ENCODE peak calls at places on chromosomes 2 and 18, in four cellular contexts. One of them, this sample, is unnamed.

GRCh38 chr2:19648583-19648982 is 253.2 kb downstream of the TTC32 start:
- DNase-seq in HepG2: no peak
- DNase-seq in WTC11: no peak
- DNase-seq in K562: no peak
- DNase-seq in this sample: no peak

GRCh38 chr2:206435738-206436137 is 7.6 kb upstream of the ADAM23 start:
- DNase-seq in WTC11: no peak
- DNase-seq in K562: no peak
- DNase-seq in HepG2: peak
- DNase-seq in this sample: peak

GRCh38 chr2:173149491-173149890 is 73.8 kb downstream of the MAP3K20 start:
- DNase-seq in WTC11: no peak
- DNase-seq in HepG2: no peak
- DNase-seq in K562: no peak
- DNase-seq in this sample: no peak

GRCh38 chr2:136358576-136358975 is 240.6 kb upstream of the CXCR4 start:
- DNase-seq in WTC11: no peak
- DNase-seq in K562: no peak
- DNase-seq in HepG2: no peak
- DNase-seq in this sample: no peak

GRCh38 chr2:30265441-30266015 is 34.2 kb downstream of the LBH start:
- DNase-seq in WTC11: no peak
- DNase-seq in K562: no peak
- DNase-seq in HepG2: no peak
- DNase-seq in this sample: no peak

GRCh38 chr2:38436227-38436664 is 59.2 kb upstream of the ATL2 start:
- DNase-seq in K562: no peak
- DNase-seq in HepG2: peak
- DNase-seq in WTC11: no peak
- DNase-seq in this sample: peak

GRCh38 chr2:176784633-176785193 is 427.9 kb upstream of the HNRNPA3 start:
- DNase-seq in WTC11: no peak
- DNase-seq in K562: no peak
- DNase-seq in HepG2: no peak
- DNase-seq in this sample: no peak

GRCh38 chr2:1701556-1702185 is 42.6 kb downstream of the PXDN start:
- DNase-seq in WTC11: no peak
- DNase-seq in K562: no peak
- DNase-seq in HepG2: no peak
- DNase-seq in this sample: no peak

GRCh38 chr2:200479617-200480292 is 30.1 kb downstream of the KCTD18 start:
- DNase-seq in K562: no peak
- DNase-seq in HepG2: peak
- DNase-seq in WTC11: no peak
- DNase-seq in this sample: no peak

GRCh38 chr2:112877423-112877822 is 33.5 kb upstream of the IL37 start:
- DNase-seq in WTC11: no peak
- DNase-seq in HepG2: no peak
- DNase-seq in K562: no peak
- DNase-seq in this sample: no peak

GRCh38 chr18:52339891-52340371 is at the start of gene DCC:
- DNase-seq in WTC11: peak
- DNase-seq in HepG2: peak
- DNase-seq in K562: no peak
- DNase-seq in this sample: peak

GRCh38 chr2:15941970-15942710 is 1.8 kb downstream of the MYCN start:
- DNase-seq in HepG2: no peak
- DNase-seq in WTC11: peak
- DNase-seq in K562: no peak
- DNase-seq in this sample: peak

GRCh38 chr2:37635359-37636208 is 35.9 kb downstream of the CDC42EP3 start:
- DNase-seq in K562: no peak
- DNase-seq in WTC11: no peak
- DNase-seq in HepG2: no peak
- DNase-seq in this sample: no peak

GRCh38 chr18:31268985-31269406 is 49.0 kb upstream of the DSG1 start:
- DNase-seq in HepG2: no peak
- DNase-seq in WTC11: no peak
- DNase-seq in K562: no peak
- DNase-seq in this sample: no peak

GRCh38 chr2:75432761-75433361 is 127.9 kb downstream of the EVA1A start:
- DNase-seq in HepG2: no peak
- DNase-seq in K562: no peak
- DNase-seq in WTC11: no peak
- DNase-seq in this sample: no peak

GRCh38 chr2:234847364-234847635 is 104.5 kb upstream of the SH3BP4 start:
- DNase-seq in K562: no peak
- DNase-seq in WTC11: no peak
- DNase-seq in HepG2: no peak
- DNase-seq in this sample: no peak

GRCh38 chr2:126849991-126850535 is 48.6 kb upstream of the TEX51 start:
- DNase-seq in HepG2: no peak
- DNase-seq in K562: no peak
- DNase-seq in WTC11: no peak
- DNase-seq in this sample: no peak

GRCh38 chr18:62651276-62652031 is 63.9 kb upstream of the PHLPP1 start:
- DNase-seq in WTC11: no peak
- DNase-seq in HepG2: no peak
- DNase-seq in K562: no peak
- DNase-seq in this sample: no peak

GRCh38 chr18:62643181-62643580 is 72.2 kb upstream of the PHLPP1 start:
- DNase-seq in K562: no peak
- DNase-seq in HepG2: no peak
- DNase-seq in WTC11: no peak
- DNase-seq in this sample: no peak

GRCh38 chr18:62644773-62645172 is 70.6 kb upstream of the PHLPP1 start:
- DNase-seq in K562: no peak
- DNase-seq in HepG2: no peak
- DNase-seq in WTC11: no peak
- DNase-seq in this sample: no peak

GRCh38 chr18:62647179-62647578 is 68.2 kb upstream of the PHLPP1 start:
- DNase-seq in HepG2: no peak
- DNase-seq in WTC11: no peak
- DNase-seq in K562: no peak
- DNase-seq in this sample: no peak
- TF ChIP-seq FOXJ3 in HepG2: no peak
- TF ChIP-seq FOXJ3 in WTC11: no peak
- TF ChIP-seq FOXJ3 in K562: no peak
- TF ChIP-seq FOXJ3 in this sample: no peak

DNA sequence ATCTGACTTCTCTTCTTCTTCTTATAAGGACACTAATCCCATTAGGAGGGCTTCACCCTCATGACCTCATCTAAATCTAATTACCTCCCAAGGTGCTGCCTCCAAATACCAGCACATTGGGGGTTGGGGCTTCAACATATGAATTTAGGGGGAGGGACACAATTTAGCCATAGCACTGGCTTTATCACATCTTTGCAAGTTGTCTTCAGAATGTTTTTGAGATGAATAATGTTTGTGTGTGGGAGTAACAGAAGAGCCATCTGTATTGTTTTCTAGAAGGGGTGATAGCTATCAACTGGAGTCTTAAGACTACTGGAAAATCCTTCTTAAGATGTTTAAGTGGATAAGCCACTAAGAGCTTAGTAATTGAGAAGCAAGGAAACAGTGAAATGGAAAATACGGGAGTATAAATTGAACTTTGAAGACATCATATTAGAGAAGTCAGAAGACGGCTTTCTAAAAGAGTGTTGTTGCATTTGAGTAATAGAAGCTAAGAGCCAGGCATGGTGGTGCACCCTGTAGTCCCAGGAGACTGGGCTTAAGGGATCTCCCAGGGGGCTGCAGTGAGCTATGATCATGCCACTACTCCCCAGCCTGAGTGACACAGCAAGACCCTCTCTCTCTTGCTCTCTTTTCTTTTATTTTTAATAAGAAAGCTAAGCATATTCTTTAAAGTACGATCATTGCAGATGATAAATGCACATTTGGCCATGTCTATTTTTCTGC is 32.6 kb upstream of the B3GNT2 start:
- DNase-seq in WTC11: no peak
- DNase-seq in HepG2: no peak
- DNase-seq in K562: no peak
- DNase-seq in this sample: no peak
- TF ChIP-seq FOXJ3 in WTC11: no peak
- TF ChIP-seq FOXJ3 in HepG2: no peak
- TF ChIP-seq FOXJ3 in K562: no peak
- TF ChIP-seq FOXJ3 in this sample: no peak

GRCh38 chr2:120681181-120681580 is 54.5 kb upstream of the GLI2 start:
- DNase-seq in HepG2: no peak
- DNase-seq in WTC11: no peak
- DNase-seq in K562: no peak
- DNase-seq in this sample: no peak

GRCh38 chr2:120681696-120682288 is 53.9 kb upstream of the GLI2 start:
- DNase-seq in WTC11: no peak
- DNase-seq in K562: no peak
- DNase-seq in HepG2: no peak
- DNase-seq in this sample: no peak

GRCh38 chr2:120679526-120679925 is 56.1 kb upstream of the GLI2 start:
- DNase-seq in K562: no peak
- DNase-seq in WTC11: no peak
- DNase-seq in HepG2: no peak
- DNase-seq in this sample: no peak

GRCh38 chr2:120678926-120679325 is 56.7 kb upstream of the GLI2 start:
- DNase-seq in HepG2: no peak
- DNase-seq in WTC11: no peak
- DNase-seq in K562: no peak
- DNase-seq in this sample: no peak

GRCh38 chr2:120680136-120680761 is 55.4 kb upstream of the GLI2 start:
- DNase-seq in K562: peak
- DNase-seq in HepG2: peak
- DNase-seq in WTC11: peak
- DNase-seq in this sample: peak
- TF ChIP-seq FOXJ3 in K562: no peak
- TF ChIP-seq FOXJ3 in HepG2: no peak
- TF ChIP-seq FOXJ3 in WTC11: no peak
- TF ChIP-seq FOXJ3 in this sample: no peak

DNA sequence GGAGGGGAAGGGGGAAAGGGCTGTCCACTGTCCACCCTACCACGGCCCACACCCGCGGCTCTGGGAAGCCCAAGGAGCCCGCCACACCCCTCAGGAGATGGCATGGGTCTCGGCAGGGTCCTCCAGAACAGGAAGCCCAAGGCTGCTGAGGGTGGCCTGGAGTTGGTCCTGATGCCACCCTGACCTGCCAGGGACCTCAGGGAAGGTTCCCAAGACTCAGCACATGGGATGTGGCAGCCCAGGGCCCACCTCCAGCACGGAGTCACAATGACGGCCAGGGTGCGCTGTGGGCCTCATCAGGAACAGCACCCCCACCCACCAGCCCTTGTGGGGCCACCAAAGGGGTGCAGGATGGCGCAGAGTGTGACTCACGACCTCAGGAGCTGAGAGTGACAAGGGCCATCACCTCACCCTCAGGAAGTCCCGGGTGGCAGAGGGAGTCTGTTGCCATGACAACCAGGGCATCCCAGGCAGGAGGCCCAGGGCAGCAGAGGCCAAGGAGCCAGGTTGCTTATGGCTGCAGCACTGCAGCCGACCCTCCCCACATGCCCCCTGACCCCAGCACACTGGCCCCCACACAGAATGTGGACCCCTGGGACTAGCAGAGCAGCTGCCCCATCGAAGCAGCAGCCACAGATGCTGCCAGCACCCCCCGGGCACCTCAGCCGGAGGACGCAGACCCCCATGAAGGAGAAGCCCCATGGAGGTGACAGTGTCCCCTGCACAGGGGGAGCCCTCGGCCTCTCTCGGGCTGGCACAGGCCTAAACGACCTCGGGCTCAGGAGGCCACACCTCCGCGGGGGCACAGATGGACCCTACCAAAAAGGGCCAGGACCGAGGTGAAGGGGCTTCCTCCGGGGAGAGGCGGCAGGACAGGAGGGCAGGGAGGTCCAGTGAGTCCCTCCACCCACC is 34.3 kb downstream of the KIF1A start:
- DNase-seq in HepG2: no peak
- DNase-seq in K562: no peak
- DNase-seq in WTC11: no peak
- DNase-seq in this sample: no peak
- TF ChIP-seq FOXJ3 in HepG2: no peak
- TF ChIP-seq FOXJ3 in K562: no peak
- TF ChIP-seq FOXJ3 in WTC11: no peak
- TF ChIP-seq FOXJ3 in this sample: no peak

This sample was measured in SK-N-SH.